ENCODE peak calls at places on chromosomes 4 and X, in four cellular contexts. O, T, S and U are unnamed samples.

GRCh38 chr4:125187621-125188176 is 127.1 kb upstream of the FAT4 start:
- DNase-seq in T (no peak), O (no peak), S (peak; percentile 18), U (no peak)

GRCh38 chrX:150773117-150773516 is 79.9 kb downstream of the MTMR1 start:
- DNase-seq in O (no peak), S (no peak), T (no peak), U (no peak)

GRCh38 chr4:15423285-15423711 is 4.5 kb upstream of the C1QTNF7 start:
- DNase-seq in S (no peak), T (no peak), O (no peak), U (no peak)

GRCh38 chr4:151874328-151874727 is 113.5 kb upstream of the GATB start:
- DNase-seq in O (peak; percentile 56), S (no peak), T (no peak), U (no peak)

GRCh38 chr4:55906999-55907398 is 41.7 kb upstream of the CEP135 start:
- DNase-seq in T (no peak), S (no peak), O (no peak), U (no peak)

GRCh38 chr4:110518889-110519490 is 43.0 kb downstream of the ENPEP start:
- DNase-seq in O (peak; percentile 66), T (no peak), S (no peak), U (no peak)

GRCh38 chr4:87399148-87399547 is 8.2 kb upstream of the HSD17B11 start:
- DNase-seq in O (peak; percentile 57), S (peak; percentile 25), T (no peak), U (no peak)

GRCh38 chr4:81628489-81628888 is 156.8 kb upstream of the RASGEF1B start:
- DNase-seq in T (no peak), O (no peak), S (no peak), U (no peak)

GRCh38 chrX:47380268-47380667 is 9.9 kb downstream of the ZNF157 start:
- DNase-seq in S (peak; percentile 13), O (no peak), T (no peak), U (peak; percentile 42)

GRCh38 chr4:76984127-76984526 is 34.6 kb downstream of the SEPTIN11 start:
- DNase-seq in S (no peak), O (no peak), T (peak; percentile 77), U (no peak)

GRCh38 chr4:128958194-128958593 is 135.1 kb downstream of the SCLT1 start:
- DNase-seq in S (no peak), T (no peak), O (no peak), U (no peak)

GRCh38 chr4:150944660-150945059 is 70.4 kb downstream of the LRBA start:
- DNase-seq in S (no peak), T (no peak), O (no peak), U (no peak)

GRCh38 chr4:153062652-153063168 is 126.6 kb downstream of the FHDC1 start:
- DNase-seq in S (no peak), T (no peak), O (no peak), U (no peak)

GRCh38 chr4:163697121-163697520 is 202.6 kb downstream of the TMA16 start:
- DNase-seq in S (no peak), T (no peak), O (no peak), U (no peak)

GRCh38 chr4:172352351-172352750 is 539.1 kb downstream of the GALNTL6 start:
- DNase-seq in S (no peak), O (no peak), T (no peak), U (no peak)

GRCh38 chrX:67564475-67564874 is 20.7 kb downstream of the AR start:
- DNase-seq in S (no peak), T (no peak), O (no peak), U (no peak)

GRCh38 chr4:2402053-2402452 is 16.4 kb downstream of the ZFYVE28 start:
- DNase-seq in S (peak; percentile 65), O (peak; percentile 99), T (peak; percentile 86), U (peak; percentile 68)

GRCh38 chr4:15755321-15755750 is 22.8 kb upstream of the CD38 start:
- DNase-seq in T (no peak), O (no peak), S (no peak), U (no peak)

GRCh38 chr4:81165853-81166430 is 49.1 kb downstream of the PRKG2 start:
- DNase-seq in O (no peak), T (no peak), S (no peak), U (no peak)

GRCh38 chr4:16337936-16338335 is 111.7 kb upstream of the TAPT1 start:
- DNase-seq in O (no peak), T (no peak), S (no peak), U (no peak)

GRCh38 chrX:12920990-12921389 is 14.6 kb downstream of the TLR8 start:
- DNase-seq in S (no peak), O (no peak), T (no peak), U (no peak)

GRCh38 chr4:77819409-77819835 is 254 bp upstream of the CNOT6L start:
- DNase-seq in T (no peak), O (no peak), S (peak; percentile 80), U (no peak)

GRCh38 chrX:110180928-110181310 is 137.0 kb downstream of the AMMECR1 start:
- DNase-seq in T (no peak), O (no peak), S (no peak), U (no peak)

GRCh38 chrX:17738002-17738713 is 865 bp downstream of the SCML1 start:
- DNase-seq in T (peak; percentile 79), S (peak; percentile 17), O (peak; percentile 75), U (peak; percentile 56)

GRCh38 chr4:4507403-4507802 is 34.4 kb downstream of the STX18 start:
- DNase-seq in T (peak; percentile 68), O (no peak), S (no peak), U (no peak)
- H3K27ac ChIP-seq in T (peak overlapping the region; percentile 75), O (no peak overlapping the region), S (no peak overlapping the region), U (no peak overlapping the region)

DNA sequence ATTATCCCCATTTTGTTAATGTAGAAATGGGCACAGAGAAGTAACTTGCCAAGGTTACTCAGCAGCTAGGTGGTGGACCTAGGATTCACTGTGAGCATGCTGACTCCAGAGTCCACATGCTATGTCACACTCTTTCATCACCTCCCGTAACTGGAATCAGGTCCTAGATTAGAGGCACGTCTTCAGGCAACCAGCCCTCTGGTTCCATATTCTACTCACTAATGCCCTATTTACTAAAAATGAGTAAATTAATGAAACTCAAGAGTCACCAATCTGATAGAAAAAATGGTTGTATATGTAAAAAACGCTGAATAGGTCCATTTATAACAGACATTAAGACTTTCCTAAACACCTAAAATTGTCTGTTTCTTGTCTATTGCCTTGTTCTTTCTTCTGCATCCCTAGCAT is 7.7 kb upstream of the RUFY3 start:
- DNase-seq in O (no peak), S (no peak), T (no peak), U (no peak)
- H3K27ac ChIP-seq in O (no peak overlapping the region), S (no peak overlapping the region), T (no peak overlapping the region), U (peak overlapping the region; percentile 21)

GRCh38 chr4:7195546-7196282 is 3.4 kb downstream of the SORCS2 start:
- DNase-seq in O (peak; percentile 36), S (no peak), T (peak; percentile 13), U (no peak)
- H3K27ac ChIP-seq in O (no peak overlapping the region), S (no peak overlapping the region), T (no peak overlapping the region), U (no peak overlapping the region)

DNA sequence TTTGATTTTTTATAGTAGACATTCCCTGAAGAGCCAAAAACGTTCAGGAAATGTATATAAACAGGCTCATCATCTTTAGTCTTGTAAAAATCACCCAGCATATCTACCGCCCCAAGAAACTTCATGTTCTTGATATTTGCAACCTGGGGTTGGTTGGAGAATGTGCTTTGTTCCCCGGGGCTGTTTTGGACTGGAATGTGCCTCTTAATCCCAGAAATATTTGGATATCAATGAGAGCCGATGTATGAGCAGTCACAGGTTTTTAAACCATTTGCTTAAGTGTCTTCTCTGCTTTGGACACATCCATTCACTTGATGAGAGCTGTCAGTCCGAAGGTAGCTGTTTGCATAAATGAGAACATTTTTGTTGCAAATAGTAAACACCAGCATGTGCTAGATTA is 449.7 kb downstream of the PCDH7 start:
- DNase-seq in T (no peak), S (no peak), O (no peak), U (no peak)
- H3K27ac ChIP-seq in T (no peak overlapping the region), S (no peak overlapping the region), O (no peak overlapping the region), U (no peak overlapping the region)

GRCh38 chr4:6385288-6385687 is 87.1 kb downstream of the PPP2R2C start:
- DNase-seq in O (no peak), S (no peak), T (no peak), U (no peak)

GRCh38 chr4:6388713-6389112 is 83.7 kb downstream of the PPP2R2C start:
- DNase-seq in T (no peak), S (no peak), O (no peak), U (no peak)

GRCh38 chr4:6383929-6384328 is 88.5 kb downstream of the PPP2R2C start:
- DNase-seq in S (no peak), O (no peak), T (no peak), U (no peak)

GRCh38 chr4:6387946-6388345 is 84.5 kb downstream of the PPP2R2C start:
- DNase-seq in S (no peak), O (no peak), T (no peak), U (no peak)

DNA sequence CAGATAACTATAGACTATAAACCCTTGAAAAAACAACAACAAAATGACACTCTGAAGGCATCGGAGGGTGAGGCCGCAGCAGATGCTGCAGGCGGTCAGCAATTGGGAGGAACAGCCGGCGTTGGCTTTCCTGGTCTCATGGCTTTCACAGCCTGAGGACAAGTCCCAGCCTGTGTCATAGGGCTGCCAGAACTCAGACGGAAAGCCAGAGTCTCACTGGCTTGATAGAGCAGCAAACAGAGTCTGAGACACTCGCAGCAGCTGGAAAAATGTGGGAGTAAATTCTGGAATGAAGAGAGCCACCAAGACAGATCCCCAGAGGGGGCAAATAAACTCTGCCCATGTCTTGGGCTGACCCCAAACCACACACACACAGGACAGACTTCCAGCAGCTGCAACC is 86.3 kb downstream of the PPP2R2C start:
- DNase-seq in T (no peak), S (no peak), O (no peak), U (no peak)
- H3K27ac ChIP-seq in T (no peak overlapping the region), S (no peak overlapping the region), O (no peak overlapping the region), U (no peak overlapping the region)

GRCh38 chrX:8254386-8254785 is 83.3 kb upstream of the VCX2 start:
- DNase-seq in O (no peak), T (no peak), S (no peak), U (no peak)
- H3K27ac ChIP-seq in O (no peak overlapping the region), T (no peak overlapping the region), S (no peak overlapping the region), U (no peak overlapping the region)

DNA sequence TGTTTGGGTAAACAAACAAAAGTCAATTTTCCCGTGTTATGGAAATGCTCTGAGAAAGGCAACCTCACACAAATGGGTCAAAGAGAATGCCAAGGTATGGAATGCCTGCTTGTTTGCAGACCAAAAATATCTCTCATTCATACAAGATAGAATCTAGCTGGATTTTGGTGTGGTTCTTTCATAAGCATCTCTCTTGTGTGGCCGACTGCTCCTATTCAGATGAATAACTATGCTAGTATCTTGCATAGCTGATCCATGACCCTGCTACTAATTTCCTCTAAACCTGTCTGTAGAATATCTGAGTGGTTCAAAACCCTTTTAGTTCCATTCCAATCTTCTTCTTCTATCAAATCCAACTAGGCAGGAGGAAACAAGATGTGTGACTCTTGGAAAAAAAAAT is 28.2 kb upstream of the SORBS2 start:
- DNase-seq in S (no peak), T (no peak), O (no peak), U (no peak)
- H3K27ac ChIP-seq in S (peak overlapping the region; percentile 89), T (peak overlapping the region; percentile 94), O (no peak overlapping the region), U (no peak overlapping the region)